ENCODE peak calls at places on chromosome 20, in ten cellular contexts. One of them, this sample, is unnamed.

GRCh38 chr20:63223121-63223825 is 7.3 kb upstream of the YTHDF1 start:
- DNase-seq in heart right ventricle: no peak
- DNase-seq in tibial artery: no peak
- DNase-seq in fibroblast of lung: peak
- DNase-seq in cardiac muscle cell: peak
- DNase-seq in lower leg skin: no peak
- DNase-seq in thoracic aorta: no peak
- DNase-seq in cardiac fibroblast: peak
- DNase-seq in testis: peak
- DNase-seq in hepatocyte: peak
- DNase-seq in this sample: no peak

GRCh38 chr20:25032478-25033183 is 25.3 kb downstream of the ACSS1 start:
- DNase-seq in thoracic aorta: no peak
- DNase-seq in fibroblast of lung: peak
- DNase-seq in heart right ventricle: peak
- DNase-seq in testis: peak
- DNase-seq in hepatocyte: no peak
- DNase-seq in lower leg skin: no peak
- DNase-seq in cardiac muscle cell: peak
- DNase-seq in cardiac fibroblast: no peak
- DNase-seq in tibial artery: no peak
- DNase-seq in this sample: no peak

GRCh38 chr20:61935926-61936700 is 129.6 kb downstream of the TAF4 start:
- DNase-seq in fibroblast of lung: no peak
- DNase-seq in hepatocyte: no peak
- DNase-seq in cardiac muscle cell: no peak
- DNase-seq in testis: no peak
- DNase-seq in cardiac fibroblast: no peak
- DNase-seq in thoracic aorta: no peak
- DNase-seq in tibial artery: peak
- DNase-seq in heart right ventricle: no peak
- DNase-seq in lower leg skin: no peak
- DNase-seq in this sample: no peak

GRCh38 chr20:6473197-6473596 is 294.3 kb upstream of the BMP2 start:
- DNase-seq in testis: no peak
- DNase-seq in heart right ventricle: no peak
- DNase-seq in lower leg skin: no peak
- DNase-seq in hepatocyte: no peak
- DNase-seq in cardiac muscle cell: peak
- DNase-seq in cardiac fibroblast: peak
- DNase-seq in fibroblast of lung: peak
- DNase-seq in thoracic aorta: no peak
- DNase-seq in tibial artery: no peak
- DNase-seq in this sample: no peak

GRCh38 chr20:31934968-31935764 is 16.7 kb downstream of the PDRG1 start:
- DNase-seq in fibroblast of lung: no peak
- DNase-seq in lower leg skin: no peak
- DNase-seq in cardiac muscle cell: no peak
- DNase-seq in tibial artery: no peak
- DNase-seq in thoracic aorta: no peak
- DNase-seq in cardiac fibroblast: no peak
- DNase-seq in heart right ventricle: no peak
- DNase-seq in testis: no peak
- DNase-seq in hepatocyte: no peak
- DNase-seq in this sample: no peak

GRCh38 chr20:63553251-63553932 is 567 bp upstream of the FNDC11 start:
- DNase-seq in hepatocyte: peak
- DNase-seq in thoracic aorta: peak
- DNase-seq in cardiac muscle cell: peak
- DNase-seq in cardiac fibroblast: peak
- DNase-seq in testis: peak
- DNase-seq in tibial artery: peak
- DNase-seq in heart right ventricle: peak
- DNase-seq in fibroblast of lung: peak
- DNase-seq in lower leg skin: peak
- DNase-seq in this sample: no peak

GRCh38 chr20:53707341-53708102 is 113.9 kb upstream of the ZNF217 start:
- DNase-seq in hepatocyte: no peak
- DNase-seq in lower leg skin: no peak
- DNase-seq in cardiac fibroblast: peak
- DNase-seq in thoracic aorta: no peak
- DNase-seq in heart right ventricle: no peak
- DNase-seq in testis: no peak
- DNase-seq in fibroblast of lung: peak
- DNase-seq in cardiac muscle cell: no peak
- DNase-seq in tibial artery: no peak
- DNase-seq in this sample: no peak

GRCh38 chr20:45359069-45359405 is 3.9 kb upstream of the SYS1 start:
- DNase-seq in lower leg skin: no peak
- DNase-seq in testis: peak
- DNase-seq in hepatocyte: no peak
- DNase-seq in thoracic aorta: no peak
- DNase-seq in cardiac muscle cell: peak
- DNase-seq in fibroblast of lung: peak
- DNase-seq in tibial artery: peak
- DNase-seq in heart right ventricle: no peak
- DNase-seq in cardiac fibroblast: peak
- DNase-seq in this sample: no peak

GRCh38 chr20:54028276-54029011 is 42.0 kb downstream of the BCAS1 start:
- DNase-seq in tibial artery: no peak
- DNase-seq in heart right ventricle: no peak
- DNase-seq in fibroblast of lung: no peak
- DNase-seq in lower leg skin: no peak
- DNase-seq in cardiac fibroblast: no peak
- DNase-seq in cardiac muscle cell: no peak
- DNase-seq in hepatocyte: no peak
- DNase-seq in thoracic aorta: no peak
- DNase-seq in testis: no peak
- DNase-seq in this sample: no peak

GRCh38 chr20:17542993-17543412 is 11.8 kb upstream of the BFSP1 start:
- DNase-seq in lower leg skin: no peak
- DNase-seq in hepatocyte: no peak
- DNase-seq in testis: no peak
- DNase-seq in thoracic aorta: no peak
- DNase-seq in heart right ventricle: no peak
- DNase-seq in cardiac muscle cell: peak
- DNase-seq in fibroblast of lung: peak
- DNase-seq in tibial artery: no peak
- DNase-seq in cardiac fibroblast: peak
- DNase-seq in this sample: peak

GRCh38 chr20:36871640-36872570 is 4.0 kb upstream of the TLDC2 start:
- DNase-seq in tibial artery: no peak
- DNase-seq in thoracic aorta: no peak
- DNase-seq in fibroblast of lung: no peak
- DNase-seq in lower leg skin: no peak
- DNase-seq in cardiac fibroblast: no peak
- DNase-seq in hepatocyte: no peak
- DNase-seq in testis: no peak
- DNase-seq in cardiac muscle cell: no peak
- DNase-seq in heart right ventricle: no peak
- DNase-seq in this sample: no peak

GRCh38 chr20:23568320-23569011 is at the start of gene CST9L:
- DNase-seq in heart right ventricle: no peak
- DNase-seq in testis: peak
- DNase-seq in fibroblast of lung: no peak
- DNase-seq in thoracic aorta: no peak
- DNase-seq in lower leg skin: no peak
- DNase-seq in cardiac fibroblast: no peak
- DNase-seq in tibial artery: no peak
- DNase-seq in cardiac muscle cell: no peak
- DNase-seq in hepatocyte: no peak
- DNase-seq in this sample: no peak

GRCh38 chr20:17343631-17344447 is 117.0 kb downstream of the PCSK2 start:
- DNase-seq in lower leg skin: no peak
- DNase-seq in fibroblast of lung: peak
- DNase-seq in tibial artery: no peak
- DNase-seq in heart right ventricle: no peak
- DNase-seq in thoracic aorta: no peak
- DNase-seq in cardiac muscle cell: no peak
- DNase-seq in cardiac fibroblast: no peak
- DNase-seq in hepatocyte: no peak
- DNase-seq in testis: no peak
- DNase-seq in this sample: peak

GRCh38 chr20:51914758-51915157 is 112.4 kb upstream of the SALL4 start:
- DNase-seq in tibial artery: no peak
- DNase-seq in cardiac muscle cell: no peak
- DNase-seq in lower leg skin: no peak
- DNase-seq in fibroblast of lung: no peak
- DNase-seq in heart right ventricle: no peak
- DNase-seq in thoracic aorta: no peak
- DNase-seq in cardiac fibroblast: no peak
- DNase-seq in hepatocyte: no peak
- DNase-seq in testis: no peak
- DNase-seq in this sample: no peak

GRCh38 chr20:58608096-58608840 is 42.8 kb upstream of the STX16 start:
- DNase-seq in testis: no peak
- DNase-seq in tibial artery: no peak
- DNase-seq in lower leg skin: no peak
- DNase-seq in cardiac fibroblast: no peak
- DNase-seq in heart right ventricle: no peak
- DNase-seq in hepatocyte: no peak
- DNase-seq in fibroblast of lung: no peak
- DNase-seq in thoracic aorta: no peak
- DNase-seq in cardiac muscle cell: no peak
- DNase-seq in this sample: no peak

GRCh38 chr20:12207875-12208274 is 290.2 kb downstream of the BTBD3 start:
- DNase-seq in fibroblast of lung: peak
- DNase-seq in heart right ventricle: no peak
- DNase-seq in testis: peak
- DNase-seq in thoracic aorta: no peak
- DNase-seq in cardiac fibroblast: peak
- DNase-seq in tibial artery: no peak
- DNase-seq in hepatocyte: peak
- DNase-seq in lower leg skin: no peak
- DNase-seq in cardiac muscle cell: peak
- DNase-seq in this sample: no peak
- TF ChIP-seq CTCF in fibroblast of lung: peak
- TF ChIP-seq CTCF in heart right ventricle: peak
- TF ChIP-seq CTCF in testis: peak
- TF ChIP-seq CTCF in thoracic aorta: no peak
- TF ChIP-seq CTCF in cardiac fibroblast: peak
- TF ChIP-seq CTCF in tibial artery: no peak
- TF ChIP-seq CTCF in hepatocyte: peak
- TF ChIP-seq CTCF in lower leg skin: no peak
- TF ChIP-seq CTCF in cardiac muscle cell: peak
- TF ChIP-seq CTCF in this sample: peak

GRCh38 chr20:49283703-49284625 is 6.1 kb upstream of the ZNFX1 start:
- DNase-seq in lower leg skin: no peak
- DNase-seq in fibroblast of lung: no peak
- DNase-seq in cardiac fibroblast: no peak
- DNase-seq in testis: no peak
- DNase-seq in hepatocyte: no peak
- DNase-seq in heart right ventricle: no peak
- DNase-seq in thoracic aorta: no peak
- DNase-seq in tibial artery: no peak
- DNase-seq in cardiac muscle cell: no peak
- DNase-seq in this sample: no peak
- H3K4me3 ChIP-seq in lower leg skin: no peak
- H3K4me3 ChIP-seq in fibroblast of lung: no peak
- H3K4me3 ChIP-seq in cardiac fibroblast: peak
- H3K4me3 ChIP-seq in testis: no peak
- H3K4me3 ChIP-seq in hepatocyte: peak
- H3K4me3 ChIP-seq in heart right ventricle: no peak
- H3K4me3 ChIP-seq in thoracic aorta: no peak
- H3K4me3 ChIP-seq in tibial artery: no peak
- H3K4me3 ChIP-seq in cardiac muscle cell: no peak
- H3K4me3 ChIP-seq in this sample: no peak

DNA sequence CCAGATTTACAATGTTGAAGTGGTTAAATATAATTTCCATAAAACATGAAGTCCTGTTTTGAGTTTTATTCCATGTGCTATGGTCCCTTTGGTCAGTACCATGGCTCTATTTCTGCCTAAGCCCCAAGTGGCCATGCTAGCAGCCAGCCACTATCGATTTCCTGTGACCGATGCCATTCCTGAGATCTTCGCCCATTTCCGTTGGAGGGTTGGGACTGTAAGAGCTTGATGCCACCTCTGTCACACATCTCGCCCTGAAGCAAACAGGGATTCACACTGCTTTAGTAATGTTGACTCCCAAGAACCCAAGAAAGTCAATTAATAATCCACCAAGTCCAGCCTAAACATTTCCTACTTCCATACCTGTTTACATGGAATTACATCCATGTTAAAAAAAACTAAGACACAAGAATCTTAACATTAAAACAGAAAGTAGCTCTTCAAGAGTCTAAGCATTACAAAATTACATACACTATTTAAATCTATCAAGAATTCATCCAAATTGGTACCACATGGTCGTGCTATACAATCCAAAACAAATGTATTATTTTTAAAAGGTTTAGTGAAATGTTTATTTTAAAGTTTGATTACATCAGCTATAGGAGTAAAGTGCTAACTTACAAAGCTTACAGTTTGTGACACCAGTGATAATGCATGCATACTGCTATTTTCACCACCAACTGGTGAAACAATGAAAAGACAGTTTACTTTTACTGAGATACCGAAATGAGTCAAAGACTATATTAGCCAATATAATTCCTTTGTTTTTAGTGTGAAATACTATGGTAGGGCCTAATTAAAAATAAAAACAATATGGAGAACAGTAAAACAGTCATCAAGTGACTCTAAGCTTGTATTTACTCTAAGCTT is 2.5 kb downstream of the RBM39 start:
- DNase-seq in lower leg skin: no peak
- DNase-seq in cardiac muscle cell: peak
- DNase-seq in testis: no peak
- DNase-seq in cardiac fibroblast: peak
- DNase-seq in thoracic aorta: no peak
- DNase-seq in hepatocyte: peak
- DNase-seq in tibial artery: no peak
- DNase-seq in heart right ventricle: no peak
- DNase-seq in fibroblast of lung: peak
- DNase-seq in this sample: peak
- TF ChIP-seq CTCF in lower leg skin: no peak
- TF ChIP-seq CTCF in cardiac muscle cell: peak
- TF ChIP-seq CTCF in testis: no peak
- TF ChIP-seq CTCF in cardiac fibroblast: peak
- TF ChIP-seq CTCF in thoracic aorta: no peak
- TF ChIP-seq CTCF in hepatocyte: peak
- TF ChIP-seq CTCF in tibial artery: no peak
- TF ChIP-seq CTCF in heart right ventricle: no peak
- TF ChIP-seq CTCF in fibroblast of lung: peak
- TF ChIP-seq CTCF in this sample: peak

DNA sequence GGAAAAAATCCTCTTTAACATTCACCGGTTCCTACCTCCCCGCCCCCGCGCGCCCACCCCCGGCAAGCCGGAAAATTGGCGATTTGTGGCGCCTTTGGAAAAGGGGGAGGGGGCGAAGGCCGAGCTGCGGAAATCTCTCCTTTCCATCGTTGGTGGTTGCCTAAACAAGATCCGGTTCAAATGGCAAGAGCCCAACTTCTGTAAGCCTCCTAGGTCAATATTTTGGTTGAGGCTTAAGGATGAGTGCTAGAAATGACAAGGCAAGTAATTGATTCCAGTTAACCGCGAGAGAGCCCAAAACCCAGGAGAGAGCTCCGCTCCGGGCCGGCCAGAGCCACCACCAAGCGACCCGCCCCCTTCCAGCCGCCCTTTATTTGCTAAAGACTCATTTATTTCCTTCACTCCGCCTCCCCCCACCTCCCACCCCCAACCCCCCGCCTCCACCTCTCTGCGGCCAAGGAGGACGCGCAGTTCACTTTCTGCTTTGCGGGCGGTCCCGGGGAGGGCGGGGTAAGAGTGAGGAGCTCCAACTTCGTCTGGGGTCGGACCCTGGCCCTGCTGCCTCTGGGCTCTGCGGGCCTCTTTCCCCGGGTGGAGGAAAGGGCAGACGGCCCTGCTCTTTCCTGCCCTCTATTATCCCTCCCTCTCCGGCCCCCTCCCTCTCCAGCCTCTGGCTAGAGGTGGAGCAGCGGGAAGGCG is 838 bp upstream of the NKX2-2 start:
- DNase-seq in hepatocyte: no peak
- DNase-seq in thoracic aorta: no peak
- DNase-seq in tibial artery: no peak
- DNase-seq in heart right ventricle: no peak
- DNase-seq in cardiac fibroblast: no peak
- DNase-seq in testis: no peak
- DNase-seq in cardiac muscle cell: no peak
- DNase-seq in fibroblast of lung: no peak
- DNase-seq in lower leg skin: no peak
- DNase-seq in this sample: no peak
- H3K4me3 ChIP-seq in hepatocyte: no peak
- H3K4me3 ChIP-seq in thoracic aorta: peak
- H3K4me3 ChIP-seq in tibial artery: no peak
- H3K4me3 ChIP-seq in heart right ventricle: peak
- H3K4me3 ChIP-seq in cardiac fibroblast: no peak
- H3K4me3 ChIP-seq in testis: no peak
- H3K4me3 ChIP-seq in cardiac muscle cell: no peak
- H3K4me3 ChIP-seq in fibroblast of lung: no peak
- H3K4me3 ChIP-seq in lower leg skin: no peak
- H3K4me3 ChIP-seq in this sample: no peak